ENCODE peak calls at places on chromosomes 2 and 18, in five cellular contexts. S is H9, D is mesenchymal stem cell, C is H1, N is trophoblast cell. T is an unnamed sample.

GRCh38 chr2:110854355-110855081 is 122.1 kb downstream of the ACOXL start:
- DNase-seq in D (peak; percentile 16), C (peak; percentile 60), N (peak; percentile 35), S (peak; percentile 47), T (no peak)

GRCh38 chr2:2633017-2633416 is 301.9 kb upstream of the MYT1L start:
- DNase-seq in C (no peak), D (no peak), N (no peak), S (no peak), T (no peak)

GRCh38 chr2:177625744-177626655 is 233.4 kb downstream of the AGPS start:
- DNase-seq in N (no peak), C (no peak), S (peak; percentile 52), D (no peak), T (no peak)

GRCh38 chr2:86360781-86361180 is 23.4 kb upstream of the REEP1 start:
- DNase-seq in D (no peak), S (no peak), N (peak; percentile 27), C (no peak), T (peak; percentile 36)

GRCh38 chr2:147524912-147525311 is 319.9 kb upstream of the ACVR2A start:
- DNase-seq in N (peak; percentile 32), D (no peak), C (no peak), S (no peak), T (no peak)

GRCh38 chr2:145207884-145208283 is 688.0 kb upstream of the ZEB2 start:
- DNase-seq in N (no peak), C (no peak), S (no peak), D (no peak), T (no peak)

GRCh38 chr18:46756172-46756558 is 688 bp downstream of the ST8SIA5 start:
- DNase-seq in S (no peak), D (peak; percentile 2), C (no peak), N (no peak), T (peak; percentile 27)

GRCh38 chr18:59617468-59617932 is 79.7 kb downstream of the CCBE1 start:
- DNase-seq in C (no peak), D (no peak), N (no peak), S (no peak), T (no peak)

GRCh38 chr2:69380072-69380917 is 6.7 kb downstream of the GFPT1 start:
- DNase-seq in N (peak; percentile 42), S (no peak), D (peak; percentile 29), C (no peak), T (no peak)

GRCh38 chr2:189300917-189301316 is 121.4 kb upstream of the COL5A2 start:
- DNase-seq in N (no peak), S (no peak), C (no peak), D (no peak), T (no peak)

GRCh38 chr2:158253170-158253569 is 151.5 kb downstream of the UPP2 start:
- DNase-seq in C (no peak), D (no peak), N (no peak), S (no peak), T (no peak)

GRCh38 chr2:96256611-96257113 is 9.1 kb downstream of the TMEM127 start:
- DNase-seq in D (no peak), N (no peak), C (no peak), S (no peak), T (no peak)

GRCh38 chr2:220562375-220563140 is 935.1 kb downstream of the SLC4A3 start:
- DNase-seq in C (no peak), S (no peak), D (no peak), N (no peak), T (no peak)

GRCh38 chr2:240389302-240389805 is 46.1 kb upstream of the GPC1 start:
- DNase-seq in S (no peak), D (no peak), N (no peak), C (no peak), T (no peak)

GRCh38 chr2:239193426-239193825 is 207.4 kb downstream of the HDAC4 start:
- DNase-seq in N (no peak), C (peak; percentile 41), S (peak; percentile 18), D (no peak), T (no peak)

GRCh38 chr2:85288244-85288725 is 39.5 kb downstream of the TGOLN2 start:
- DNase-seq in D (no peak), S (no peak), C (no peak), N (peak; percentile 94), T (no peak)

GRCh38 chr2:199713746-199714145 is 137.2 kb downstream of the FTCDNL1 start:
- DNase-seq in D (no peak), S (no peak), C (no peak), N (no peak), T (no peak)

GRCh38 chr2:222715729-222716128 is 44.3 kb downstream of the MOGAT1 start:
- DNase-seq in D (no peak), N (no peak), C (no peak), S (no peak), T (no peak)

GRCh38 chr18:59704146-59704545 is 6.9 kb upstream of the CCBE1 start:
- DNase-seq in S (no peak), C (no peak), D (no peak), N (no peak), T (no peak)

GRCh38 chr2:97706112-97706511 is 7.3 kb upstream of the ZAP70 start:
- DNase-seq in D (no peak), S (peak; percentile 17), N (no peak), C (peak; percentile 35), T (no peak)

GRCh38 chr2:241228860-241229516 is 40.5 kb downstream of the ANO7 start:
- DNase-seq in S (no peak), C (no peak), D (no peak), N (no peak), T (no peak)

GRCh38 chr18:36871801-36872200 is 42.9 kb downstream of the KIAA1328 start:
- DNase-seq in N (peak; percentile 69), S (no peak), C (no peak), D (no peak), T (no peak)

GRCh38 chr18:45505497-45506206 is 109.6 kb upstream of the SLC14A2 start:
- DNase-seq in S (no peak), D (peak; percentile 32), C (no peak), N (no peak), T (no peak)

GRCh38 chr18:68520406-68521075 is 194.4 kb downstream of the TMX3 start:
- DNase-seq in C (no peak), D (peak; percentile 9), N (no peak), S (no peak), T (no peak)

GRCh38 chr18:58781627-58782194 is 83.0 kb upstream of the ZNF532 start:
- DNase-seq in C (peak; percentile 86), D (peak; percentile 85), N (peak; percentile 92), S (peak; percentile 88), T (peak; percentile 76)

GRCh38 chr2:217801115-217801531 is 201.7 kb downstream of the TNS1 start:
- DNase-seq in N (no peak), C (no peak), D (no peak), S (no peak), T (no peak)

GRCh38 chr2:111117666-111118454 is 2.9 kb upstream of the BCL2L11 start:
- DNase-seq in S (peak; percentile 36), N (peak; percentile 30), D (peak; percentile 65), C (peak; percentile 59), T (peak; percentile 27)

GRCh38 chr2:233363744-233364235 is 9.5 kb downstream of the DGKD start:
- DNase-seq in S (no peak), D (no peak), C (no peak), N (no peak), T (no peak)

GRCh38 chr2:179393481-179393880 is 128.8 kb upstream of the SESTD1 start:
- DNase-seq in N (no peak), S (no peak), D (no peak), C (no peak), T (no peak)

GRCh38 chr2:177075254-177075653 is 137.3 kb upstream of the HNRNPA3 start:
- DNase-seq in D (no peak), C (no peak), S (no peak), N (peak; percentile 84), T (no peak)

GRCh38 chr2:6994569-6994968 is 77.4 kb downstream of the RNF144A start:
- DNase-seq in N (no peak), D (no peak), C (no peak), S (no peak), T (no peak)

GRCh38 chr18:1270081-1270480 is 365.4 kb downstream of the ADCYAP1 start:
- DNase-seq in N (no peak), S (no peak), C (no peak), D (no peak), T (no peak)

GRCh38 chr2:127611076-127611925 is 34.7 kb upstream of the GPR17 start:
- DNase-seq in N (no peak), D (no peak), S (peak; percentile 25), C (no peak), T (no peak)

GRCh38 chr2:74602553-74603281 is 45.4 kb downstream of the M1AP start:
- DNase-seq in N (no peak), D (peak; percentile 57), S (no peak), C (no peak), T (no peak)

GRCh38 chr2:46985512-46985911 is 69.9 kb upstream of the MCFD2 start:
- DNase-seq in N (peak; percentile 36), S (no peak), D (peak; percentile 61), C (no peak), T (no peak)

GRCh38 chr2:105712981-105713596 is 31.6 kb upstream of the NCK2 start:
- DNase-seq in C (no peak), D (no peak), S (no peak), N (no peak), T (no peak)

GRCh38 chr2:118509319-118510016 is 338.0 kb downstream of the EN1 start:
- DNase-seq in N (no peak), S (no peak), C (no peak), D (no peak), T (no peak)
- H2BK12ac ChIP-seq in N (no peak overlapping the region), S (no peak overlapping the region), C (no peak overlapping the region), D (no peak overlapping the region), T (no peak overlapping the region)

DNA sequence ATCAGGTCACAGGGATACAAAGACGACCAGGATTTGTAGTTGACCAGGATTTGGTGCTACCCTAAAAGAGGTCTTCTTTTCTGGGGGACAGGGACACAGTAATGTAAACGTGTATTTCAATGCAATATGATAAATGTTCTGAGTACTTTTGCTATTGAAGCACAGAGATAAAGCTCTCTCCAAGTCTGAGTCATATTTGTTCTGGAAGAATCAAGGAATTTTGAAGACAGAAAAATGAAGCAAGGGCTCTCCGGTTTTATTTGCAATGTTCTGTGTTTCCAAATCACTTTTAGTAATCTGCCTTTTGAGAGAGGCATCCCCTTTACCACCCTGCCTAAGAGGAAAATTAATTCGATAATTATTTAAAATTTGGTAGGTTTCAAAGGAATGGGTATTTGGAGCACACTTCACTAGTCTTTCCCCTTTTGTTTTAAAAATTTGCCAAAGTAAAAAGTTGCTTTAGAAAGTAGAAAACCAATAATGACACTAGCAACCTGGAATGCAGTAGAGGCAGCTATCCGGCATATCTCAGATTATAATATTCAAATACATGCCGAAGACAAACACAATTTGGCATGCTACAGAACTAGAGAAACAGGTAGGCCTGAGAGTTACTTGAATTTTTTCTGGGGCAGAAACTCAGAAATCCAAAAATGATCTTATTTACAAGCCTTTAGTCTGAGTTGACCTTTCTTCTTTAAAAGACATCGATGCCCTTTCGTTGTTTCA is 82.7 kb downstream of the MREG start:
- DNase-seq in N (peak; percentile 97), C (no peak), S (no peak), D (peak; percentile 49), T (no peak)
- H4K8ac ChIP-seq in N (peak overlapping the region; percentile 13), C (no peak overlapping the region), S (no peak overlapping the region), D (no peak overlapping the region), T (no peak overlapping the region)

GRCh38 chr2:62116983-62117382 is 78.9 kb upstream of the B3GNT2 start:
- DNase-seq in N (no peak), D (no peak), C (no peak), S (no peak), T (no peak)
- H2BK12ac ChIP-seq in N (no peak overlapping the region), D (no peak overlapping the region), C (no peak overlapping the region), S (no peak overlapping the region), T (no peak overlapping the region)

GRCh38 chr2:44997948-44998347 is 11.3 kb downstream of the SIX2 start:
- DNase-seq in S (no peak), N (no peak), D (no peak), C (no peak), T (no peak)
- H4K8ac ChIP-seq in S (no peak overlapping the region), N (no peak overlapping the region), D (no peak overlapping the region), C (no peak overlapping the region), T (no peak overlapping the region)

GRCh38 chr2:112164876-112165275 is 26.7 kb downstream of the FBLN7 start:
- DNase-seq in S (peak; percentile 14), D (no peak), N (no peak), C (no peak), T (no peak)
- H2BK12ac ChIP-seq in S (no peak overlapping the region), D (no peak overlapping the region), N (no peak overlapping the region), C (no peak overlapping the region), T (no peak overlapping the region)

T was measured in neuronal stem cell.